ENCODE peak calls at places on chromosomes 6 and 20, in seven cellular contexts. X, Y, K, Q, E, R and T are unnamed samples.

GRCh38 chr20:41009960-41010359 is 18.7 kb upstream of the TOP1 start:
- DNase-seq in X (no peak), Y (peak), K (no peak), Q (no peak), E (peak), R (no peak), T (no peak)

GRCh38 chr6:168624948-168625347 is 184.0 kb downstream of the SMOC2 start:
- DNase-seq in X (peak), Y (no peak), K (no peak), Q (no peak), E (no peak), R (no peak), T (no peak)

GRCh38 chr6:134510920-134511319 is 193.0 kb upstream of the SGK1 start:
- DNase-seq in X (no peak), Y (peak), K (no peak), Q (no peak), E (no peak), R (peak), T (no peak)

GRCh38 chr6:87016772-87017171 is 78.1 kb downstream of the CGA start:
- DNase-seq in X (no peak), Y (no peak), K (no peak), Q (no peak), E (no peak), R (no peak), T (no peak)

GRCh38 chr6:170135041-170135440 is 155.8 kb downstream of the DLL1 start:
- DNase-seq in X (peak), Y (no peak), K (no peak), Q (no peak), E (no peak), R (no peak), T (no peak)

GRCh38 chr20:25672659-25673058 is 24.0 kb downstream of the ZNF337 start:
- DNase-seq in X (no peak), Y (no peak), K (no peak), Q (no peak), E (no peak), R (peak), T (no peak)

GRCh38 chr20:32481311-32482103 is 103.6 kb downstream of the NOL4L start:
- DNase-seq in X (no peak), Y (no peak), K (no peak), Q (no peak), E (no peak), R (no peak), T (no peak)

GRCh38 chr6:7042654-7043545 is 64.9 kb upstream of the RREB1 start:
- DNase-seq in X (no peak), Y (no peak), K (no peak), Q (no peak), E (no peak), R (peak), T (no peak)

GRCh38 chr6:41602864-41603608 is 35.2 kb upstream of the MDFI start:
- DNase-seq in X (peak), Y (peak), K (peak), Q (peak), E (peak), R (peak), T (peak)

GRCh38 chr6:135667694-135668455 is 170.3 kb upstream of the AHI1 start:
- DNase-seq in X (peak), Y (peak), K (peak), Q (no peak), E (peak), R (no peak), T (no peak)

GRCh38 chr6:149087898-149088297 is 229.6 kb upstream of the TAB2 start:
- DNase-seq in X (no peak), Y (no peak), K (no peak), Q (no peak), E (no peak), R (no peak), T (no peak)

GRCh38 chr20:34559311-34560140 is 1.0 kb downstream of the MAP1LC3A start:
- DNase-seq in X (peak), Y (no peak), K (no peak), Q (no peak), E (no peak), R (no peak), T (no peak)

GRCh38 chr20:14956026-14956425 is 618.6 kb upstream of the FLRT3 start:
- DNase-seq in X (no peak), Y (no peak), K (no peak), Q (no peak), E (no peak), R (no peak), T (no peak)

GRCh38 chr6:144893737-144894151 is 608.6 kb downstream of the UTRN start:
- DNase-seq in X (no peak), Y (no peak), K (no peak), Q (no peak), E (no peak), R (no peak), T (no peak)

GRCh38 chr6:20789162-20789561 is 254.9 kb downstream of the CDKAL1 start:
- DNase-seq in X (no peak), Y (peak), K (no peak), Q (no peak), E (peak), R (no peak), T (no peak)

GRCh38 chr6:163085861-163086562 is 328.5 kb upstream of the QKI start:
- DNase-seq in X (no peak), Y (no peak), K (no peak), Q (no peak), E (no peak), R (no peak), T (no peak)

GRCh38 chr6:11236351-11236750 is 3.9 kb upstream of the NEDD9 start:
- DNase-seq in X (no peak), Y (no peak), K (no peak), Q (peak), E (no peak), R (no peak), T (no peak)

GRCh38 chr6:87277123-87277522 is 45.3 kb upstream of the SMIM8 start:
- DNase-seq in X (no peak), Y (peak), K (peak), Q (no peak), E (peak), R (peak), T (no peak)

GRCh38 chr6:63348836-63349235 is 29.1 kb upstream of the LGSN start:
- DNase-seq in X (no peak), Y (no peak), K (no peak), Q (no peak), E (no peak), R (no peak), T (no peak)

GRCh38 chr6:159109391-159109790 is 59.8 kb upstream of the FNDC1 start:
- DNase-seq in X (peak), Y (no peak), K (no peak), Q (no peak), E (no peak), R (no peak), T (no peak)